ENCODE peak calls at places on chromosomes 4 and X, in seven cellular contexts. I is astrocyte of the spinal cord; N is CD8-positive, alpha-beta T cell; R is RWPE2; H is kidney epithelial cell; V is CD4-positive, CD25-positive, alpha-beta regulatory T cell; U is lung. F is an unnamed sample.

GRCh38 chr4:75675004-75675531 is 1.9 kb upstream of the G3BP2 start:
- DNase-seq in U (no peak), N (no peak), V (no peak), R (no peak), H (no peak), I (no peak), F (no peak)

GRCh38 chrX:129427267-129427666 is 96.0 kb downstream of the SMARCA1 start:
- DNase-seq in N (no peak), I (no peak), R (no peak), H (no peak), V (no peak), U (no peak), F (no peak)

GRCh38 chrX:95884196-95884595 is 800.4 kb upstream of the DIAPH2 start:
- DNase-seq in R (no peak), U (no peak), V (no peak), H (no peak), N (no peak), I (no peak), F (no peak)

GRCh38 chr4:123477804-123478209 is 81.2 kb downstream of the SPRY1 start:
- DNase-seq in U (no peak), V (no peak), I (peak), R (no peak), H (no peak), N (peak), F (no peak)

GRCh38 chrX:21174439-21174838 is 199.8 kb upstream of the CNKSR2 start:
- DNase-seq in H (no peak), I (no peak), V (no peak), U (no peak), R (no peak), N (no peak), F (no peak)

GRCh38 chr4:89757154-89757723 is 79.7 kb downstream of the SNCA start:
- DNase-seq in I (no peak), N (no peak), R (no peak), H (no peak), V (no peak), U (no peak), F (no peak)

GRCh38 chr4:25113915-25114904 is 46.0 kb downstream of the SEPSECS start:
- DNase-seq in U (no peak), N (no peak), R (no peak), H (peak), V (no peak), I (peak), F (no peak)

GRCh38 chr4:7020856-7021255 is 22.3 kb upstream of the TADA2B start:
- DNase-seq in I (no peak), R (no peak), N (no peak), V (no peak), H (no peak), U (no peak), F (no peak)

GRCh38 chrX:129606918-129607317 is 47.8 kb downstream of the APLN start:
- DNase-seq in R (no peak), V (peak), N (peak), U (peak), I (peak), H (no peak), F (no peak)

GRCh38 chr4:141771889-141772830 is 135.8 kb downstream of the IL15 start:
- DNase-seq in H (no peak), N (no peak), R (no peak), U (no peak), I (no peak), V (no peak), F (no peak)

GRCh38 chr4:116925900-116926457 is 159.4 kb downstream of the TRAM1L1 start:
- DNase-seq in U (peak), N (no peak), V (no peak), H (no peak), I (peak), R (peak), F (no peak)

DNA sequence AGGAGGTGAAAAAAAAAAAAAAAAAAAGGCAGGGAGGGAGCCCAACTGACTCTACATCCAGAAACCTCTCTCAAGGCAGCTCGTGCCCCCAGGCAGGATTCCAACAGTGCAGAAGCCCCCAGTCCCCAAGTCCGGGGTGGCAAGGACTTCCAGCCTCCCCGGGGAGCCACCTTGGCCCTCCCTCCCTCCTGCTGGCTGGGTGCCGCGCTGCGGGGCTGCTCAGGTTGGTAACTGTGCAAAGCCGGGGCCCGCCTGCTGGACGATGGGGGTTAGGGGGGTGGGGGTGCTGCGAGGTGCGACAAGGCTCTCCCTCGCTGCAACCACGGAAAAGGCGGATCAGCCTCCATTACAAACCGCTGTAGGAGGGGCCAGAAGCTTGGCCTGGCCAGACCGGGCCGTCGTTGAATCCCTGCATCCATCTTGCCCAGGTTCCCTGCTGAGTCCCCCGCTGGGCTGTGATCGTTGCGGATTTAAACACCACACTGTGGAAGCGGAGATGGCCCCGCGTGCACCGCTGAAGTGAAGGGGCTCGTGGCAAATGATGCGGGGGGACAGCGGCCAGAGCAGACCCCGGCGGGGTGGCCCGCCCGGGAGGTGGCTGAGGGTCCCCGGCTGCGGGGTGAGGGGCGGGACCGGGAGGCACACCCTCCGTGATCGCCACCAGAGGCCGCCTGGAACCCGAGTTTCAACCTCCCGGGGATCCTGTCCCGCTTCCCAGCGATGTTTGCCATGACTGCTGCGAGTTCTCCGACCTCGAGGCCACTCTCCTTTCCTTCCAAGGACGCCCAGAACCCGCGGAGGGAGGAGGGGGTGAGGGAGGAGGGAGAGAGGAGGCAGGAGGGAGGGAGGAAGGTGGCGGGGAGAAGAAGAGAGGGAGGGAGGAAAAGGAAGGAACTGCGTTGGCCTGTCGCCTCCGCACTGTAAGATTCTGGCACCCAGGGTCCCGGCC is 58.0 kb upstream of the DDX3X start:
- DNase-seq in I (peak), N (peak), V (peak), U (peak), H (no peak), R (peak), F (no peak)
- H3K4me3 ChIP-seq in I (peak), N (peak), V (peak), U (peak), H (peak), R (peak), F (peak)

GRCh38 chr4:80447493-80447892 is 112.0 kb downstream of the CFAP299 start:
- DNase-seq in I (no peak), H (no peak), N (no peak), V (no peak), U (no peak), R (no peak), F (no peak)
- H3K4me3 ChIP-seq in I (no peak), H (no peak), N (no peak), V (no peak), U (no peak), R (no peak), F (no peak)

GRCh38 chr4:183163135-183163534 is 64.1 kb downstream of the WWC2 start:
- DNase-seq in I (no peak), V (no peak), U (no peak), R (no peak), H (no peak), N (no peak), F (no peak)

GRCh38 chr4:183170894-183171293 is 71.8 kb downstream of the WWC2 start:
- DNase-seq in I (no peak), N (no peak), V (no peak), R (no peak), H (no peak), U (no peak), F (no peak)

GRCh38 chr4:183161630-183162029 is 62.6 kb downstream of the WWC2 start:
- DNase-seq in V (no peak), H (no peak), I (no peak), N (no peak), R (no peak), U (no peak), F (no peak)

GRCh38 chr4:183164963-183165362 is 65.9 kb downstream of the WWC2 start:
- DNase-seq in I (no peak), V (no peak), H (no peak), U (peak), R (no peak), N (no peak), F (no peak)

DNA sequence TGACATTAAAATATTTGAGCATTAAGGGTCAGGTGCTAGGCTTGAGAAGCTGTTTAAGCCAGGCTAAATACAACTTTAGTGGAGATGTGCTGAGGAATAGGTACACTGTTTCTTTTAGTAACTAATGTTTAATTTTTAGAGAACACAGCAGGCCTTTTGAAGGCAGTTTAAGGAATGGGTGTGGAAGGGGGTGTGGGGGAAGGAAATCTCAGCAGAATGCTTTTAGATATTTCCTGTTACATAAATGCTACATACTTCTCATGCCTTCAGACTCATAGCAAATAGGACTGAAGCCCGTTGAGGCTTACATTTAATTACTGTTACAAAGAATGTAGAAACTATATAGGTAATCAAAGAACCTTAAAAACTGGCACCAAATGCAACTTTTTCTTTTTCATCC is 66.3 kb downstream of the WWC2 start:
- DNase-seq in H (no peak), R (no peak), U (no peak), V (no peak), I (no peak), N (no peak), F (no peak)
- H3K4me3 ChIP-seq in H (no peak), R (no peak), U (no peak), V (no peak), I (no peak), N (no peak), F (no peak)

DNA sequence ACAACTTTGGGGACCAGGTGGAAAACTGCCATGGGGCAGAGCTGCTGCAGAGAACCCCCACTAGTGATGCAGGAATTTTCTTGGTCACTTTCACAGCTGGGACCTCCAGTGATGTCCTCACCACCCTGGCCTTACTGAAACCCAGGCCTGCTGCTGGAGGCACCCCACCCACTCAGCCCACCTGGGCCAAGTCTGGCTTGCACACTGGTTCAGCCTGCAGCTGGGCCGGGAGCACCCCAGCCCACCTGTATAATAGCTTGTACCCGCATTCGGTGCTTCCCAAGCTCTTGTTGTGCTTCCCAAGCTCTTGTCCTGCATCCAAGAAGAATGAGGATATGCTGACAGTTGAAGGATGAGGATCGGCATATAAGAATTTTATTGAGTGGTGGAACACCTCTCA is 86.4 kb upstream of the ZMAT1 start:
- DNase-seq in I (no peak), V (no peak), H (no peak), N (no peak), R (no peak), U (no peak), F (no peak)
- H3K4me3 ChIP-seq in I (no peak), V (no peak), H (no peak), N (no peak), R (no peak), U (no peak), F (no peak)

GRCh38 chr4:188387134-188387791 is 248.0 kb downstream of the TRIML1 start:
- DNase-seq in H (peak), I (peak), N (no peak), V (no peak), U (no peak), R (no peak), F (no peak)
- H3K4me3 ChIP-seq in H (no peak), I (no peak), N (no peak), V (no peak), U (no peak), R (no peak), F (no peak)

GRCh38 chrX:7147431-7147977 is at the start of gene STS:
- DNase-seq in I (peak), R (no peak), V (no peak), U (peak), N (peak), H (no peak), F (peak)

GRCh38 chrX:7145454-7145853 is 2.1 kb upstream of the STS start:
- DNase-seq in N (no peak), U (no peak), I (no peak), V (no peak), R (no peak), H (no peak), F (no peak)

GRCh38 chrX:7146703-7147430 is 645 bp upstream of the STS start:
- DNase-seq in U (peak), H (no peak), V (peak), N (no peak), I (peak), R (no peak), F (no peak)

GRCh38 chrX:7147978-7148824 is at the start of gene PUDP:
- DNase-seq in I (peak), U (peak), H (no peak), V (peak), R (peak), N (peak), F (peak)

DNA sequence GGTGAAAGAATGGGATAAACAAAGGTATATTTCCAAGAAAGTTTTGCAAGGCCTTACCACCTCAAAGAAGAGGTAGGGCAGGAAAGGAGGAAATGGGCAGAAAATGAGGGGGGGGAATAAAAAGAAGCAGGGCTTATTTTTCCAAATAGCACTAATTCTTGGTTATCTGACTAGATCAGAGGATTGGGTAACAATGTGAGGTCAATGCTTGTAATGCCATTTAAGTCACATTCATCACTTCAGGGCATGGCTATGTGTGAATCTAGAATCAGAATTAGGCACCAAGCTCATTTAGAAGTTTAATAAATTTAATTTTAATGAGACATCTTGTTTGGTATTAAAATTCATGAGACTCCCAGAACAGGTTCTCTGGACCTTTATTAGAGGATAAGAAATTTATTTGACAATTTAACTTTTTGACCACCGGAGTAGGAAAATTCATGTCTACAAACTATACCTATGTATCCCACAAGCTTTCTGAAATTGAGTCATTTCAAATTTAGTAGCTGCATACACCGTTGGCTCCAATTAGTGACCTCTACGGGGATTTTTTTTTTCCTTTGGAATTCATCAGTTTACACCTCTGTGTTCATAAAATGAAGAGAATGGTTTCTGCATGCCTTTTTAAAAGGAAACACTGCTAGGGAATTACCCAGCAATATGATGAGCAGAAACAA is 1.3 kb upstream of the STS start:
- DNase-seq in I (no peak), N (no peak), U (no peak), V (no peak), H (no peak), R (no peak), F (no peak)
- H3K4me3 ChIP-seq in I (no peak), N (no peak), U (no peak), V (no peak), H (no peak), R (no peak), F (no peak)

GRCh38 chrX:35886135-35886534 is 33.4 kb upstream of the CFAP47 start:
- DNase-seq in N (no peak), V (no peak), R (no peak), U (no peak), I (no peak), H (no peak), F (no peak)

DNA sequence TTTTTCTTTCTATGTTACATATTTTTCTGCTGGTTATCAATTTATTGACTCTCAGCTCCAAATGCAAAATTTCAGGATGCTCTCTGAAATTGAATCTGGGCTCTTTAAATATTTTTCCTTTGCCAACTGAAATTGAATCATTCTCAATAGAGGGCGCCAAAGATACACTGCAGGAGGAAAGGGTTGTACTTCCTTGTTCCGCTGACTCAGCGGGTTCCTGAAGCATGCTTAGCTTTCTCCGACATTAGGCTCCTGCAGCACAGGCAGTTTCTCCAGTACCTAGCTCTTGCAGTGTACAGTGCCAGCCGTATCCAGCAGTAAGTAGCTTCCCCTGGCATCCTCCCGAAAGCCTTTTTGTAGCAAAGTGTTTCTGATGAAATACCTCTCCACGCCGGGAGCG is 28.8 kb upstream of the CFAP47 start:
- DNase-seq in H (peak), I (peak), R (no peak), U (peak), N (no peak), V (no peak), F (no peak)
- H3K4me3 ChIP-seq in H (no peak), I (no peak), R (no peak), U (no peak), N (no peak), V (no peak), F (no peak)

GRCh38 chr4:87007345-87008181 is 72.8 kb downstream of the AFF1 start:
- DNase-seq in U (peak), N (peak), H (no peak), R (peak), I (peak), V (peak), F (no peak)

GRCh38 chr4:87005690-87006461 is 71.1 kb downstream of the AFF1 start:
- DNase-seq in R (no peak), U (no peak), I (no peak), V (no peak), N (no peak), H (no peak), F (no peak)

GRCh38 chr4:87006531-87007344 is 71.9 kb downstream of the AFF1 start:
- DNase-seq in N (peak), U (peak), R (peak), H (peak), I (peak), V (peak), F (peak)

GRCh38 chr4:87003266-87003665 is 68.5 kb downstream of the AFF1 start:
- DNase-seq in N (no peak), V (no peak), R (no peak), I (no peak), U (no peak), H (no peak), F (no peak)

DNA sequence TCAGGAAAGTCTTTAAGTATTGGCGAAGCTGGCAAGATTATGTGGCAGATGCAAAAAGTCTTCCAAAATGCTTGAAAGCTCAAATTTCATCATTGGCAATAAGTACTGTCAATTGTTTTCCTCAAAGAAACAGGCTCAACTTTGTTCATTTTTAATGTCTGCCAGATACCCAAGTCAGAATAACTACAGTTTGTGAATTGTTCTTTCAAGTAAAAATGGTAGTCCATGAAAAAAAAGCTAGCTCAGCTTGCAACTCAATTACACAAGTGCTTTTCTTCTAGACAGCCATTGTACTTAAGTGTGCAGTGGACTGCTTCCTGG is 70.5 kb downstream of the AFF1 start:
- DNase-seq in N (no peak), I (no peak), V (no peak), H (no peak), U (no peak), R (no peak), F (no peak)
- H3K4me3 ChIP-seq in N (peak), I (no peak), V (peak), H (no peak), U (no peak), R (no peak), F (peak)

F was measured in esophagus squamous epithelium.